ENCODE peak calls at places on chromosomes 2 and 18, in nine cellular contexts. N is esophagus squamous epithelium; B is psoas muscle; M is RWPE1; X is Panc1; U is aorta; V is CD4-positive, alpha-beta memory T cell; K is GM23338; L is thoracic aorta. G is an unnamed sample.

GRCh38 chr18:9233771-9234440 is 97.3 kb downstream of the ANKRD12 start:
- DNase-seq in X (no peak), B (no peak), V (no peak), U (peak; percentile 61), L (no peak), N (no peak), M (no peak), K (peak; percentile 54), G (no peak)

GRCh38 chr2:181231151-181231550 is 226.0 kb upstream of the ITGA4 start:
- DNase-seq in U (no peak), M (no peak), K (peak; percentile 6), L (no peak), V (no peak), X (no peak), N (no peak), B (no peak), G (no peak)

GRCh38 chr2:224754129-224754528 is 38.0 kb upstream of the CCDC195 start:
- DNase-seq in X (no peak), N (no peak), K (no peak), B (no peak), M (peak; percentile 49), L (no peak), U (no peak), V (no peak), G (no peak)

GRCh38 chr2:199933466-199933865 is 21.8 kb downstream of the TYW5 start:
- DNase-seq in N (no peak), M (no peak), K (no peak), L (no peak), B (no peak), U (no peak), X (no peak), V (no peak), G (no peak)

GRCh38 chr18:79903787-79904356 is 47.6 kb downstream of the SLC66A2 start:
- DNase-seq in L (no peak), M (no peak), V (no peak), B (no peak), N (no peak), X (no peak), U (peak; percentile 74), K (no peak), G (no peak)

GRCh38 chr2:59458862-59459261 is 1094.6 kb downstream of the BCL11A start:
- DNase-seq in X (no peak), L (no peak), V (no peak), B (no peak), N (no peak), K (peak; percentile 14), M (no peak), U (no peak), G (no peak)

GRCh38 chr2:184692137-184692734 is 93.9 kb downstream of the ZNF804A start:
- DNase-seq in U (no peak), M (no peak), K (no peak), L (no peak), B (no peak), X (no peak), N (no peak), V (no peak), G (no peak)

GRCh38 chr2:160076935-160077334 is 14.5 kb upstream of the PLA2R1 start:
- DNase-seq in N (no peak), B (no peak), K (no peak), U (no peak), M (no peak), X (no peak), L (no peak), V (no peak), G (no peak)

GRCh38 chr18:42174909-42175308 is 219.9 kb downstream of the PIK3C3 start:
- DNase-seq in L (no peak), U (no peak), B (no peak), X (no peak), K (peak; percentile 19), N (no peak), V (no peak), M (no peak), G (peak; percentile 29)

GRCh38 chr18:55284614-55285013 is 303.4 kb downstream of the TCF4 start:
- DNase-seq in M (no peak), N (no peak), K (no peak), V (no peak), L (no peak), U (no peak), X (no peak), B (no peak), G (no peak)

GRCh38 chr2:160257015-160257741 is 57.1 kb upstream of the ITGB6 start:
- DNase-seq in B (no peak), V (no peak), M (peak; percentile 54), K (no peak), X (no peak), U (no peak), N (no peak), L (no peak), G (peak; percentile 85)

GRCh38 chr2:149087751-149088150 is 49.3 kb downstream of the LYPD6B start:
- DNase-seq in V (no peak), U (no peak), L (no peak), K (peak; percentile 69), X (no peak), M (peak; percentile 15), B (no peak), N (no peak), G (no peak)

GRCh38 chr18:48575301-48575657 is 36.4 kb downstream of the CTIF start:
- DNase-seq in X (no peak), B (no peak), N (no peak), K (no peak), V (no peak), U (no peak), M (no peak), L (no peak), G (no peak)

GRCh38 chr2:175976758-175977157 is 25.3 kb downstream of the LNPK start:
- DNase-seq in N (no peak), V (no peak), U (no peak), K (no peak), X (no peak), M (no peak), L (no peak), B (no peak), G (no peak)

GRCh38 chr2:45128580-45128997 is 119.3 kb upstream of the SIX2 start:
- DNase-seq in X (peak; percentile 36), M (peak; percentile 77), B (peak; percentile 59), V (no peak), L (no peak), K (no peak), U (no peak), N (no peak), G (peak; percentile 3)

GRCh38 chr2:9657731-9658130 is 26.9 kb upstream of the YWHAQ start:
- DNase-seq in M (no peak), B (no peak), V (no peak), K (no peak), U (peak; percentile 35), N (no peak), L (no peak), X (no peak), G (no peak)

DNA sequence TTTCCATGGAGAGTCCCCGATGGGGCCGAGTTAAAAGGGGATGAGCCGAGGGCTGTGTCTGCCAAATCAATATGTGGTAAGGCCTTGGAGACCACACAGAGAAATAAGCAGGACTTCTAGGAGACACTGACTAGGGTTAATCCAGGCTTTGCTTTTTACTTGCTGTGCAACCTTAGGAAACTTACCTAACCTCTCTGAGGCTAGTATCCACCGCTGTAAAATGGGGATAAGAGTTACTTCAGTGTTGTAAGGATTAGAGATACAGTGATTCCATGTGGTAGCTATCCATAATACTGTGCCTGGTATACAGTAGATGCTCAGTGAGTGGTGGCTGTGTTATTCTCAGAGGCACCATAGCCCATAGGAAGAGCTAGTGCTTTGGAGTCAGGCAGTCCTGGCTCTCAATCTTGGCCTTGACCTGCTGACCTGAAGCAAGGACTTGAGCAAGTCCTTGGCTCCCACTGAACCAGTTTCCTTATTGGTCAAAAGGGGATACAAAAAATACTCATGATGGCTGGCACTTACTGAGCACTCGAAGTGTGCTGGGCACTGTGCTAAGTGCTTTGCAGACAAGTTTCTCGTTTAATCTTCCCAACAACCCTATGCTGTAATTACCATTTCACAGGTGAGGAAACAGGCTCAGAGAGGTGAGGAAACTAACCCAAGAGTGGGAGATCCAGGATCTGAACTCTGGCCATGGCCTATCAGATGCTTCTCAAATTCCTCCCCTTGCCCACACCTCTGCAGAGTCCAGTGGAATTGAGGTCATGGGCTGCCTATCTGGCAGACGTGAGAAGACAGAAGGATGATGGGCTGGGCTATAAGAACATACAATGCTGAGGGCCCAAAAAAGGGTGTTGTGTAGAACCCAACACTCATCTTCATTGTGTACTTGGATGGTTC is 12.0 kb upstream of the DES start:
- DNase-seq in M (no peak), V (no peak), X (no peak), B (no peak), N (no peak), U (no peak), K (no peak), L (no peak), G (no peak)
- H3K27ac ChIP-seq in M (no peak overlapping the region), V (no peak overlapping the region), X (no peak overlapping the region), B (peak overlapping the region; percentile 98), N (peak overlapping the region; percentile 64), U (peak overlapping the region; percentile 23), K (no peak overlapping the region), L (peak overlapping the region; percentile 97), G (no peak overlapping the region)

DNA sequence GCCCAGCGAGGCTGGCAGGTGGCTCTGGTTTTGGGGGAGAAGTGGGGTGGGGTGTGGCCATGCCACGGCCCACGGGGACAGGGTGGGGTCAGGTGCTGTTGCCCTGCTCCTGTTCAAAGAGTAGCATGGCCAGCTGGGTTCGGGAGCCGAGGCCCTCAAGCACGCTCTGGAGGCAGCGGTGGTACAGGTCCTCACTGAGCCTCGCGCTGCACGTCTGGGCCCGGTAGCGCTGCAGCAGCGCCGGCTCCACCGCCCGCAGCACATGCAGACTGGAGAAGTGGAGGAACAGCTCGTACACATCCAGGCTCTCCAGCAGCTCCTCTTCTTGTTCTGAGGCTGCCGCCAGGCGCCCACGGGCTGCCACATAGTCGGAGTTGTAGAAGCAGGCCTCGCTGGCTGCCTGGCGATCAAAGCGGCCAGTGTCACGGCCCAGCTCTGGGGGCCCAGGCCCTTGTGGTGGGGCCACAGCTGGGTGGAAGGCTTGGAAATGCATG is 4.3 kb downstream of the CHPF start:
- DNase-seq in B (no peak), X (no peak), K (no peak), V (no peak), L (no peak), M (no peak), N (no peak), U (no peak), G (no peak)
- H3K27ac ChIP-seq in B (no peak overlapping the region), X (no peak overlapping the region), K (no peak overlapping the region), V (no peak overlapping the region), L (no peak overlapping the region), M (peak overlapping the region; percentile 64), N (no peak overlapping the region), U (no peak overlapping the region), G (no peak overlapping the region)

DNA sequence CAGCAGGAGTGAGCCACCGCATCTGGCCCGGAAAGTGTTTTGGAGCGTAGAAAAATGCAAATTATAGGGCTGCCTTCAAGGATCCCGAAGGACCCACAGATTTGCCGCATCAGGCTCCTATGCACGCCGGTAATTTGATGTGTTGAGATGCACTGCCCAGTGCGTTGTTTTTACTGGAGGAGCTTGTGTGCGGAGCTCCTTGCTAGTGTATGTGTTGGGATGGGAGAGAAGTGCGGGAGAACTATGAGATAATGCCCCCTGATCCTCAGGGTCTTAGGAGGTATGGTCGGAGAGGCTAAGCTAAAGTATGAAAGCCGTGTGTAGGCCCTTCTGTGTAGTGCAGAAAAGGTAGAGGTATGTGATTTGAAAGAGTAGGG is 1.3 kb upstream of the CLASP1 start:
- DNase-seq in L (no peak), X (no peak), V (peak; percentile 55), K (peak; percentile 52), B (no peak), N (no peak), M (no peak), U (no peak), G (no peak)
- H3K27ac ChIP-seq in L (peak overlapping the region; percentile 97), X (peak overlapping the region; percentile 99), V (peak overlapping the region; percentile 94), K (peak overlapping the region; percentile 98), B (peak overlapping the region; percentile 96), N (peak overlapping the region; percentile 98), M (peak overlapping the region; percentile 94), U (no peak overlapping the region), G (peak overlapping the region; percentile 91)

GRCh38 chr18:13288509-13289138 is 70.1 kb downstream of the LDLRAD4 start:
- DNase-seq in V (no peak), K (no peak), L (no peak), M (no peak), X (no peak), B (no peak), N (no peak), U (no peak), G (no peak)
- H3K27ac ChIP-seq in V (no peak overlapping the region), K (no peak overlapping the region), L (no peak overlapping the region), M (no peak overlapping the region), X (no peak overlapping the region), B (no peak overlapping the region), N (no peak overlapping the region), U (no peak overlapping the region), G (no peak overlapping the region)

G was measured in epithelial cell of prostate.